ENCODE peak calls at places on chromosomes 4 and X, in five cellular contexts. G is CD8-positive, alpha-beta T cell; F is cardiac muscle cell; A is CD4-positive, CD25-positive, alpha-beta regulatory T cell; V is heart left ventricle. C is an unnamed sample.

GRCh38 chr4:56466910-56467283 is 520 bp upstream of the SRP72 start:
- DNase-seq in G (no peak), F (no peak), A (no peak), V (no peak), C (no peak)

GRCh38 chr4:15400911-15401671 is 26.7 kb upstream of the C1QTNF7 start:
- DNase-seq in G (no peak), F (peak; percentile 93), A (peak; percentile 77), V (peak; percentile 54), C (peak; percentile 68)

GRCh38 chrX:129478516-129478915 is 44.8 kb downstream of the SMARCA1 start:
- DNase-seq in G (no peak), F (peak; percentile 58), A (no peak), V (no peak), C (no peak)

GRCh38 chr4:132587626-132588025 is 561.5 kb upstream of the PCDH10 start:
- DNase-seq in G (no peak), F (peak; percentile 28), A (no peak), V (no peak), C (no peak)

GRCh38 chr4:184383497-184384055 is 90.8 kb downstream of the IRF2 start:
- DNase-seq in G (no peak), F (peak; percentile 95), A (no peak), V (peak; percentile 59), C (no peak)

GRCh38 chr4:122652379-122652778 is 31.5 kb upstream of the IL21 start:
- DNase-seq in G (peak; percentile 28), F (peak; percentile 84), A (peak; percentile 57), V (no peak), C (no peak)

GRCh38 chr4:182139481-182139880 is 103.7 kb upstream of the TENM3 start:
- DNase-seq in G (no peak), F (no peak), A (no peak), V (no peak), C (no peak)

GRCh38 chr4:154877110-154877760 is 96.2 kb downstream of the RBM46 start:
- DNase-seq in G (no peak), F (peak; percentile 46), A (no peak), V (no peak), C (no peak)

GRCh38 chrX:80578518-80579105 is 158.4 kb downstream of the TENT5D start:
- DNase-seq in G (no peak), F (peak; percentile 27), A (peak; percentile 24), V (no peak), C (no peak)

GRCh38 chr4:38765391-38765790 is 17.4 kb downstream of the TLR10 start:
- DNase-seq in G (no peak), F (no peak), A (no peak), V (no peak), C (no peak)

GRCh38 chr4:163693776-163694175 is 199.3 kb downstream of the TMA16 start:
- DNase-seq in G (no peak), F (no peak), A (no peak), V (no peak), C (no peak)

GRCh38 chrX:47576021-47576898 is 6.0 kb upstream of the TIMP1 start:
- DNase-seq in G (no peak), F (no peak), A (no peak), V (no peak), C (no peak)

GRCh38 chrX:54358424-54359211 is 772 bp upstream of the WNK3 start:
- DNase-seq in G (peak; percentile 26), F (peak; percentile 82), A (peak; percentile 30), V (peak; percentile 41), C (peak; percentile 78)

GRCh38 chr4:80011636-80012236 is 61.3 kb downstream of the ANTXR2 start:
- DNase-seq in G (no peak), F (peak; percentile 54), A (no peak), V (no peak), C (no peak)

GRCh38 chr4:177964061-177964460 is 521.8 kb upstream of the AGA start:
- DNase-seq in G (no peak), F (no peak), A (no peak), V (no peak), C (no peak)
- H3K27ac ChIP-seq in G (no peak overlapping the region), F (no peak overlapping the region), A (no peak overlapping the region), V (no peak overlapping the region), C (no peak overlapping the region)

GRCh38 chrX:153766098-153766817 is 2.2 kb downstream of the PLXNB3 start:
- DNase-seq in G (peak; percentile 45), F (peak; percentile 74), A (no peak), V (peak; percentile 23), C (peak; percentile 36)
- H3K4me3 ChIP-seq in G (no peak overlapping the region), F (no peak overlapping the region), A (no peak overlapping the region), V (no peak overlapping the region), C (no peak overlapping the region)

GRCh38 chrX:83511208-83511607 is 3.1 kb downstream of the POU3F4 start:
- DNase-seq in G (no peak), F (no peak), A (no peak), V (no peak), C (no peak)
- H3K27me3 ChIP-seq in G (no peaks in the 10 kb centered on the region), F (peaks cover 63% of the 10 kb centered on the region), A (no peaks in the 10 kb centered on the region), V (peaks cover 6% of the 10 kb centered on the region), C (no peaks in the 10 kb centered on the region)

GRCh38 chr4:76194325-76194724 is 19.3 kb downstream of the SCARB2 start:
- DNase-seq in G (no peak), F (peak; percentile 97), A (no peak), V (no peak), C (no peak)

GRCh38 chr4:76192221-76192620 is 21.4 kb downstream of the SCARB2 start:
- DNase-seq in G (no peak), F (no peak), A (no peak), V (no peak), C (no peak)

GRCh38 chr4:76188149-76188548 is 25.5 kb downstream of the SCARB2 start:
- DNase-seq in G (no peak), F (no peak), A (no peak), V (no peak), C (no peak)

GRCh38 chr4:76187152-76187551 is 26.5 kb downstream of the SCARB2 start:
- DNase-seq in G (no peak), F (no peak), A (no peak), V (no peak), C (no peak)

DNA sequence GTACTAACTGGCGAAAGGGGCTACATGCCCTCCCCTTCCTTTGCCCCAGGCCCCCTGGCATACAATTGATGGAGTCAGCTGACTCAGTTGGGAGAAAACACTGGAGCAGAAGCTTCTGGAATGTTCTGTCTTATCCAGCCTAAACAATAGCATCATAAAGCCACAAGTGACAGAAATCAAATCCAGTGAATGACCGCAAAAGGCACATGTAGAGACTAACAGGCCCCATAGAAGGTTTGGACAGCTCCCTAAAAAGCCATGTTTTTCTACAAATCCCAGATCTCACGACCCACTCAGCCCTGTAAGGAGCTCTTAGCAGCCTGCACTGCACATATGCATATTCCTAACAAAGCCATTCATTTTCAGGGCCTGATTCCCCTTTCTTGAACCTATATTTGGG is 25.1 kb downstream of the SCARB2 start:
- DNase-seq in G (no peak), F (no peak), A (no peak), V (no peak), C (no peak)
- H3K27ac ChIP-seq in G (no peak overlapping the region), F (no peak overlapping the region), A (no peak overlapping the region), V (no peak overlapping the region), C (no peak overlapping the region)

C was measured in ovary.